ENCODE peak calls at places on chromosomes 2 and 18, in five cellular contexts. B, Z, C, J and W are unnamed samples.
A peak's percentile ranks its signal among the peaks of the same experiment; 100 is the strongest.

GRCh38 chr2:197001921-197002320 is 75.4 kb upstream of the PGAP1 start:
- DNase-seq in B (no peak), Z (no peak), C (no peak), J (no peak), W (no peak)

GRCh38 chr2:219870023-219870422 is 242.6 kb downstream of the SLC4A3 start:
- DNase-seq in B (no peak), Z (no peak), C (no peak), J (no peak), W (no peak)

GRCh38 chr2:84894131-84894586 is 11.3 kb upstream of the TMSB10 start:
- DNase-seq in B (no peak), Z (peak; percentile 48), C (no peak), J (no peak), W (peak; percentile 76)

GRCh38 chr2:230957756-230958391 is 32.8 kb upstream of the GPR55 start:
- DNase-seq in B (no peak), Z (no peak), C (no peak), J (no peak), W (no peak)

GRCh38 chr2:109375656-109376055 is 238.1 kb downstream of the SEPTIN10 start:
- DNase-seq in B (no peak), Z (no peak), C (peak; percentile 21), J (no peak), W (no peak)

GRCh38 chr2:76953733-76954347 is 568.3 kb downstream of the LRRTM4 start:
- DNase-seq in B (peak; percentile 77), Z (peak; percentile 5), C (no peak), J (no peak), W (peak; percentile 43)

GRCh38 chr2:214987261-214987660 is 151.2 kb downstream of the ABCA12 start:
- DNase-seq in B (no peak), Z (no peak), C (no peak), J (no peak), W (no peak)

GRCh38 chr2:169452080-169452479 is 27.2 kb upstream of the BBS5 start:
- DNase-seq in B (peak; percentile 75), Z (no peak), C (no peak), J (peak; percentile 43), W (no peak)

GRCh38 chr2:16774091-16774490 is 108.5 kb upstream of the CYRIA start:
- DNase-seq in B (no peak), Z (no peak), C (no peak), J (no peak), W (no peak)

GRCh38 chr2:16774980-16775963 is 109.6 kb upstream of the CYRIA start:
- DNase-seq in B (peak; percentile 74), Z (no peak), C (no peak), J (no peak), W (no peak)

GRCh38 chr2:16773080-16773713 is 107.6 kb upstream of the CYRIA start:
- DNase-seq in B (peak; percentile 81), Z (peak; percentile 43), C (no peak), J (peak; percentile 36), W (peak; percentile 42)

GRCh38 chr2:16777123-16777872 is 111.7 kb upstream of the CYRIA start:
- DNase-seq in B (peak; percentile 33), Z (no peak), C (no peak), J (no peak), W (no peak)
- H3K27me3 ChIP-seq in B (no peaks in the 10 kb centered on the region), Z (no peaks in the 10 kb centered on the region), C (no peaks in the 10 kb centered on the region), J (no peaks in the 10 kb centered on the region), W (no peaks in the 10 kb centered on the region)

GRCh38 chr2:208389940-208390339 is 16.7 kb upstream of the PTH2R start:
- DNase-seq in B (no peak), Z (no peak), C (no peak), J (no peak), W (no peak)

GRCh38 chr2:208386546-208386945 is 20.0 kb upstream of the PTH2R start:
- DNase-seq in B (no peak), Z (no peak), C (no peak), J (no peak), W (no peak)

GRCh38 chr2:208379192-208379591 is 27.4 kb upstream of the PTH2R start:
- DNase-seq in B (no peak), Z (no peak), C (no peak), J (no peak), W (no peak)

GRCh38 chr2:208384637-208385036 is 22.0 kb upstream of the PTH2R start:
- DNase-seq in B (no peak), Z (no peak), C (no peak), J (no peak), W (no peak)
- H3K27me3 ChIP-seq in B (no peaks in the 10 kb centered on the region), Z (no peaks in the 10 kb centered on the region), C (no peaks in the 10 kb centered on the region), J (peaks cover 3% of the 10 kb centered on the region), W (no peaks in the 10 kb centered on the region)

GRCh38 chr2:70903171-70903570 is 32.5 kb upstream of the ATP6V1B1 start:
- DNase-seq in B (no peak), Z (no peak), C (no peak), J (no peak), W (no peak)

GRCh38 chr2:70903641-70904340 is 31.9 kb upstream of the ATP6V1B1 start:
- DNase-seq in B (no peak), Z (no peak), C (no peak), J (no peak), W (no peak)

GRCh38 chr2:70906022-70906421 is 29.7 kb upstream of the ATP6V1B1 start:
- DNase-seq in B (no peak), Z (no peak), C (no peak), J (no peak), W (no peak)

GRCh38 chr2:70905443-70905842 is 30.3 kb upstream of the ATP6V1B1 start:
- DNase-seq in B (no peak), Z (no peak), C (no peak), J (no peak), W (no peak)

DNA sequence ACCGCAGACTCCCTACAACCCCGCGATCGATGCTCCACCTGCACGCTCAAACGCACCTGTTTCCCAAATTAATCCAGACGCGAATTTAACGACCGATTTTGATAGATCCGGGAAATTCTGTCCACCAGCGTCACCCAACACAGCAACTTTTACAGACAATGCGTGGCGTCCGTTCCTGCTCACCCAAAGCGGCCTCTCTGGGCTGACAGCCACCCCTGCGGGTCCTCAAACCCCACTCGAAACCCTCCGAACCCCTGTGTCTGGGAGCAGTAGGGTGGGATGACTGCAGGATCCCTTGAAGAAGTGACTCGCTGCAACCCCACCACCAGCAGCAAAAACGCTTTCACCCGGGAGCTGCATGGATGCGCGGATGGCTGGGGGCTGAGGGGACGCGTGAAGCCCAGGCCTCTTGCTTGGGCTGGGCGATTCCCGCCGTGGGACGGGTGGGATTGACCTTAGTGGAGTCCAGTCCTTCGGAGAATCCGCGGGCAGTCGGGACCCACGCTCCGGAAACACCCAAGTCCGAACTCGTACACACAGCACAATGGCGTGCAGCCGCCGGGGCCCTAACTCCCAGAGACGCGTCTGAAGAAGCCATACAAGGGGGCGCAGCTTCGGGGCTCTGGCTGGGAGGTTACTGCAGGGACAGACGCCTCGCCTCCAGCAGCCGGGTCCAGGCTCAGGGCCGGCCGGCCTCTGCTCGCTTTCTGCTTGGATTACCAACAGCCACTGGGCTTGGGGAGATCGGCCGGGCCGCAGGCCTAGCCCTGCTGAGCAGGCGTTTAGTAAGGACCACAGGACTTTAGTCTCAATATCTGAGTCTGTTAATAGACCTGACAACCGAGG is 31.1 kb upstream of the ATP6V1B1 start:
- DNase-seq in B (no peak), Z (no peak), C (no peak), J (no peak), W (no peak)
- H3K27me3 ChIP-seq in B (peaks cover 1% of the 10 kb centered on the region), Z (peaks cover 48% of the 10 kb centered on the region), C (no peaks in the 10 kb centered on the region), J (no peaks in the 10 kb centered on the region), W (peaks cover 6% of the 10 kb centered on the region)

DNA sequence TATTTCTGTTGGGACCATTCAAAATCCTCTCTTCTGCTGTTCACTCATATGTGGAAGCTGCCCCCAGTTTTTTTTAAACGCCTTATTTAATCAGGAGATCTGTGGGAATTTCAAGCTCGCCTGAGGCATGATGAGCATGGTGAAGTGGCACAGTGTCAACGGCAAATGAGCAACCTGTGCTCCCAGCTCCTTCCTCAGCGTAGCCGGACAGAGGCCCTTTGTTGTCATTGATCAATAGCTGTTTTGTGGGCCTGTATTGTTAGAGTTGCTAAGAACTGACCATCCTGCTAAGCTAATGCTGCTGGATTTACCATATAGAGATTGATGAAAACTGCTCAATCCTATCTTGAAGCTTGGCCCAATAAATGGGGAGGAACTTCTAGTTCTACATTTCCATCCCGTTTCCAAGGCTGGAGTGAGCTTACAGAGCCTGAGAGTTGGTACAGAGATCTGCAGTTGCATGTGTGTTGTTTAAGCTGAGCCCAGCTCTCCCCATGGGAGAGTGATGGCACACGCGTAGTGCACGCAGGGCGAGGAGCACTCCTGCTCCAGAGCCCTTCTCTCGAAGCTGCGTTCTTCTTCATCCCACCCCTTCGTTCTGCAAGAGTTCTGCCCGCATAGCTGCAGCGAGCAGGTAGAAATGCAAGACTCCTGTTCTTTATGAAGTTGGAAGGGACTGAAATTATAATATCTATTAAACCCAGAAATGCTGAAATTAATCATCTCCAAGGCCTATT is 108.8 kb downstream of the RTN4 start:
- DNase-seq in B (no peak), Z (no peak), C (no peak), J (no peak), W (no peak)
- H3K27me3 ChIP-seq in B (no peaks in the 10 kb centered on the region), Z (no peaks in the 10 kb centered on the region), C (no peaks in the 10 kb centered on the region), J (no peaks in the 10 kb centered on the region), W (no peaks in the 10 kb centered on the region)

GRCh38 chr2:204437815-204438766 is 107.2 kb upstream of the PARD3B start:
- DNase-seq in B (no peak), Z (no peak), C (no peak), J (no peak), W (no peak)
- H3K27me3 ChIP-seq in B (no peaks in the 10 kb centered on the region), Z (no peaks in the 10 kb centered on the region), C (no peaks in the 10 kb centered on the region), J (no peaks in the 10 kb centered on the region), W (no peaks in the 10 kb centered on the region)

DNA sequence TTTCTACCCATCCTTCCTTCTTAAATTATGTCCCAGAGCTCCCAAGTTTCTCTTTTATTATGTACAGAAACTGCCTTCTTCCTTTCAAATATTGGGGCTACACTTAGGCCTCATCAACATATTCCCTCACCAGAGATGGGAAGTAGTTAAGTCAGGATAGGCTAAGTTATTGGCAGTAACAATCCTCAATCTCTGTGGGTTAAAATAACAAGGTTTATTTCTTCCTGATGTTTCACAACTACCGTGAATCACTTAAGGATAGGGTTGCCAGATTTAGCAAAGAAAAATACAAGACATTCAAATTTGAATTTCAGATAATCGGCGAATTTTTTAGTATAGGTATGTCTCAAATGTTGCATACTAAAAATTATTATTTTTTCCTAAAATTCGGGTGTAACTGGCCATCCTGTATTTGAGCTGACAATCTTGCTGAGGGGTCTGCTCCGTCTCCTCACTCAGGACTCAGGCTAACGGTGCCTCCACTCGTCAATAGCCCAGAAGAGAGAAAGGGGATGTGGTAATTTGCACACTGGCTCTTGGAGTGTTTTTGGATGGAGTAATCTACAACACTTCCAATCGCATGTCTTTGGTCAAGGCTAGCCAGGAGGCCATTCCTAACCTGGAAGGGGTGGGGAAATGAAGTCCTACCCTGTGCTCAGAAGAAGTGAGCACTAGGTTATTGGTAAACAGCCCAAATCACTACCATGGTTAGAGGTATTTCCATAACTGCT is 91.7 kb downstream of the ACTR3 start:
- DNase-seq in B (no peak), Z (no peak), C (no peak), J (no peak), W (no peak)
- H3K27me3 ChIP-seq in B (no peaks in the 10 kb centered on the region), Z (no peaks in the 10 kb centered on the region), C (no peaks in the 10 kb centered on the region), J (no peaks in the 10 kb centered on the region), W (no peaks in the 10 kb centered on the region)

GRCh38 chr18:8699126-8699525 is 6.2 kb upstream of the MTCL1 start:
- DNase-seq in B (no peak), Z (no peak), C (no peak), J (no peak), W (no peak)
- H3K27me3 ChIP-seq in B (no peaks in the 10 kb centered on the region), Z (no peaks in the 10 kb centered on the region), C (no peaks in the 10 kb centered on the region), J (no peaks in the 10 kb centered on the region), W (no peaks in the 10 kb centered on the region)

DNA sequence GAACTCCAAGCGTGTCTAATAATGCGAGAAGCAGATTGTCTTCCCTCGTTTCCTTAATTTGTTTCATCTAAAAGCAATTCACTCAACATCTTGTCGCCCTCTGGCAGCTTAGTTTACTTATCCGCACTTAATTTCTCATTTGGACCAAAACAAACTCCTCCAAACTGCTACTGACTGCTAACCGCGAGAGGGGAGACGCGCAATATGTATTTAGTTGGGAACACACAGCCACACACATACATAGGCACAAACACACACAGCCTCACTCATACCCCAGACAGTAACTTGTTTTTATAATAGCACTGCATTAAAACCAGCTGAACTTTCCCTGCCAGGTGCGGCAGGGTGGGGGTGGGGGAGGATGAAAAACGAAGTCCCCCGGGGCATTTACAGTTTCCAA is 2.6 kb downstream of the ERBB4 start:
- DNase-seq in B (no peak), Z (no peak), C (no peak), J (no peak), W (no peak)
- H3K27me3 ChIP-seq in B (no peaks in the 10 kb centered on the region), Z (no peaks in the 10 kb centered on the region), C (no peaks in the 10 kb centered on the region), J (no peaks in the 10 kb centered on the region), W (no peaks in the 10 kb centered on the region)